ENCODE peak calls at places on chromosomes 16 and 17, in seven cellular contexts. O is A172; G is stimulated activated CD4-positive, alpha-beta T cell treated with anti-CD3 and anti-CD28 coated beads, Interleukin-1b, Interleukin-23, amount 100 ng/mL, for 1 hour; J is cardiac muscle cell; X is OCI-LY7; E is SHP77 treated with DMSO at 0.1 percent for 48 hours; Q is T-helper 1 cell. T is an unnamed sample.

GRCh38 chr17:79485991-79486390 is 124.9 kb downstream of the RBFOX3 start:
- DNase-seq in X (no peak), O (no peak), E (no peak), G (no peak), Q (no peak), J (no peak), T (no peak)

GRCh38 chr17:50047083-50047482 is 8.8 kb upstream of the ITGA3 start:
- DNase-seq in Q (no peak), X (no peak), G (no peak), O (no peak), E (no peak), J (no peak), T (no peak)

GRCh38 chr17:48767263-48767774 is 38.8 kb upstream of the HOXB13 start:
- DNase-seq in E (no peak), X (no peak), O (no peak), Q (no peak), J (no peak), G (no peak), T (no peak)

GRCh38 chr17:43917348-43918025 is 10.2 kb upstream of the MPP2 start:
- DNase-seq in G (peak), Q (peak), X (no peak), J (peak), O (no peak), E (no peak), T (peak)

GRCh38 chr17:28392491-28392890 is 13.5 kb downstream of the SLC46A1 start:
- DNase-seq in G (no peak), O (no peak), X (no peak), Q (no peak), E (no peak), J (no peak), T (no peak)

GRCh38 chr17:37490638-37491614 is 1.2 kb downstream of the DUSP14 start:
- DNase-seq in E (no peak), O (peak), J (peak), Q (peak), X (peak), G (no peak), T (peak)

GRCh38 chr17:41065829-41066624 is at the start of gene KRTAP2-4:
- DNase-seq in O (peak), Q (no peak), E (no peak), J (no peak), X (no peak), G (no peak), T (no peak)

GRCh38 chr17:9402590-9403199 is 172.9 kb downstream of the STX8 start:
- DNase-seq in E (peak), O (no peak), J (peak), Q (peak), G (no peak), X (peak), T (peak)

GRCh38 chr17:64682261-64683181 is 20.4 kb upstream of the SMURF2 start:
- DNase-seq in Q (no peak), X (no peak), J (no peak), G (no peak), E (no peak), O (peak), T (no peak)

GRCh38 chr17:17751489-17751995 is 70.3 kb downstream of the RAI1 start:
- DNase-seq in E (peak), O (no peak), J (no peak), G (no peak), X (peak), Q (peak), T (no peak)

GRCh38 chr16:57578521-57579360 is 36.3 kb downstream of the ADGRG5 start:
- DNase-seq in X (no peak), Q (no peak), J (no peak), O (no peak), G (no peak), E (no peak), T (no peak)

GRCh38 chr17:19753661-19754463 is 5.8 kb upstream of the ALDH3A1 start:
- DNase-seq in X (no peak), J (no peak), Q (no peak), O (peak), E (peak), G (no peak), T (no peak)

GRCh38 chr16:85541619-85542547 is 71.2 kb upstream of the GSE1 start:
- DNase-seq in X (no peak), E (no peak), O (no peak), J (no peak), Q (no peak), G (no peak), T (no peak)

GRCh38 chr16:73176577-73177013 is 128.7 kb upstream of the ZFHX3 start:
- DNase-seq in Q (no peak), O (peak), E (no peak), X (no peak), G (no peak), J (peak), T (no peak)

GRCh38 chr16:72191551-72191950 is 19.6 kb upstream of the PMFBP1 start:
- DNase-seq in Q (no peak), O (no peak), X (no peak), E (no peak), G (no peak), J (no peak), T (no peak)

GRCh38 chr17:7042507-7043194 is 1.2 kb downstream of the SLC16A11 start:
- DNase-seq in X (no peak), G (no peak), E (no peak), O (no peak), J (no peak), Q (peak), T (no peak)

GRCh38 chr16:28991687-28992086 is 6.8 kb downstream of the LAT start:
- DNase-seq in G (no peak), E (no peak), O (no peak), Q (no peak), X (no peak), J (no peak), T (no peak)

T was measured in KBM-7.